ENCODE peak calls at places on chromosome 5, in five cellular contexts. A is GM04504; S is PC-9; X is stimulated activated CD4-positive, alpha-beta T cell treated with anti-CD3 and anti-CD28 coated beads, Interleukin-4, amount 100 ng/mL, for 4 hours; Q is NCI-H1092 treated with DMSO at 0.1 percent for 48 hours. E is an unnamed sample.
A peak's percentile ranks its signal among the peaks of the same experiment; 100 is the strongest.

GRCh38 chr5:125065736-125066135 is 319.3 kb upstream of the ZNF608 start:
- DNase-seq in S (no peak), X (no peak), A (no peak), Q (no peak), E (no peak)

GRCh38 chr5:142610176-142611001 is 75.5 kb downstream of the FGF1 start:
- DNase-seq in Q (no peak), X (no peak), S (no peak), A (no peak), E (no peak)

GRCh38 chr5:111447099-111447498 is 65.2 kb downstream of the STARD4 start:
- DNase-seq in Q (no peak), A (no peak), X (no peak), S (no peak), E (no peak)

GRCh38 chr5:149754481-149754880 is 24.4 kb downstream of the PPARGC1B start:
- DNase-seq in A (no peak), X (no peak), S (no peak), Q (no peak), E (no peak)

GRCh38 chr5:14864181-14864812 is 7.3 kb downstream of the ANKH start:
- DNase-seq in Q (no peak), S (no peak), X (no peak), A (no peak), E (no peak)

GRCh38 chr5:66306105-66306843 is 162.2 kb downstream of the SREK1 start:
- DNase-seq in X (no peak), Q (peak; percentile 37), A (peak; percentile 51), S (peak; percentile 44), E (no peak)

GRCh38 chr5:170297589-170298462 is at the start of gene LCP2:
- DNase-seq in A (no peak), Q (no peak), S (no peak), X (no peak), E (no peak)

GRCh38 chr5:143842920-143843319 is 31.0 kb downstream of the HMHB1 start:
- DNase-seq in A (no peak), Q (no peak), X (no peak), S (no peak), E (no peak)